ENCODE peak calls at places on chromosomes 1 and 21, in nine cellular contexts. W is cardiac fibroblast, L is WERI-Rb-1, I is WTC11, C is bronchial epithelial cell, T is OCI-LY7, S is breast epithelium, M is brain microvascular endothelial cell, B is right atrium auricular region. A is an unnamed sample.

GRCh38 chr1:25526753-25527152 is 16.7 kb upstream of the LDLRAP1 start:
- DNase-seq in W (no peak), L (no peak), I (no peak), C (peak; percentile 57), T (no peak), S (no peak), M (no peak), B (no peak), A (no peak)

GRCh38 chr1:104648269-104648691 is 898.6 kb downstream of the AMY1C start:
- DNase-seq in W (peak; percentile 4), L (peak; percentile 48), I (no peak), C (peak; percentile 6), T (peak; percentile 53), S (no peak), M (peak; percentile 5), B (no peak), A (peak; percentile 30)

GRCh38 chr1:51048021-51048420 is 54.0 kb upstream of the C1orf185 start:
- DNase-seq in W (no peak), L (no peak), I (no peak), C (no peak), T (no peak), S (no peak), M (no peak), B (no peak), A (no peak)

GRCh38 chr1:84883286-84883685 is 9.7 kb downstream of the LPAR3 start:
- DNase-seq in W (peak; percentile 55), L (no peak), I (no peak), C (peak; percentile 51), T (no peak), S (no peak), M (no peak), B (no peak), A (no peak)

GRCh38 chr1:109295712-109296415 is 10.9 kb downstream of the MYBPHL start:
- DNase-seq in W (no peak), L (peak; percentile 94), I (no peak), C (no peak), T (no peak), S (no peak), M (no peak), B (no peak), A (no peak)

GRCh38 chr1:168513656-168514404 is 30.0 kb downstream of the XCL2 start:
- DNase-seq in W (peak; percentile 11), L (no peak), I (no peak), C (no peak), T (no peak), S (no peak), M (no peak), B (no peak), A (no peak)

GRCh38 chr1:156931553-156931952 is 11.1 kb downstream of the LRRC71 start:
- DNase-seq in W (no peak), L (no peak), I (no peak), C (no peak), T (no peak), S (no peak), M (no peak), B (no peak), A (no peak)

GRCh38 chr1:245225267-245225666 is 70.5 kb downstream of the KIF26B start:
- DNase-seq in W (peak; percentile 19), L (no peak), I (no peak), C (no peak), T (no peak), S (no peak), M (peak; percentile 43), B (no peak), A (no peak)

GRCh38 chr1:233065655-233066054 is 115.2 kb downstream of the NTPCR start:
- DNase-seq in W (no peak), L (no peak), I (no peak), C (no peak), T (no peak), S (no peak), M (no peak), B (no peak), A (no peak)

GRCh38 chr1:184156521-184157395 is 105.2 kb downstream of the TSEN15 start:
- DNase-seq in W (no peak), L (no peak), I (peak; percentile 17), C (peak; percentile 18), T (no peak), S (no peak), M (no peak), B (no peak), A (no peak)

GRCh38 chr1:151267760-151268159 is 13.2 kb downstream of the PSMD4 start:
- DNase-seq in W (no peak), L (no peak), I (no peak), C (peak; percentile 85), T (no peak), S (no peak), M (no peak), B (no peak), A (no peak)

GRCh38 chr1:169109561-169110134 is 3.2 kb downstream of the ATP1B1 start:
- DNase-seq in W (peak; percentile 86), L (no peak), I (no peak), C (peak; percentile 86), T (peak; percentile 30), S (peak; percentile 58), M (peak; percentile 96), B (peak; percentile 87), A (no peak)

GRCh38 chr1:117512728-117513321 is 93.0 kb upstream of the TENT5C start:
- DNase-seq in W (peak; percentile 49), L (no peak), I (no peak), C (peak; percentile 29), T (peak; percentile 52), S (no peak), M (no peak), B (no peak), A (no peak)

DNA sequence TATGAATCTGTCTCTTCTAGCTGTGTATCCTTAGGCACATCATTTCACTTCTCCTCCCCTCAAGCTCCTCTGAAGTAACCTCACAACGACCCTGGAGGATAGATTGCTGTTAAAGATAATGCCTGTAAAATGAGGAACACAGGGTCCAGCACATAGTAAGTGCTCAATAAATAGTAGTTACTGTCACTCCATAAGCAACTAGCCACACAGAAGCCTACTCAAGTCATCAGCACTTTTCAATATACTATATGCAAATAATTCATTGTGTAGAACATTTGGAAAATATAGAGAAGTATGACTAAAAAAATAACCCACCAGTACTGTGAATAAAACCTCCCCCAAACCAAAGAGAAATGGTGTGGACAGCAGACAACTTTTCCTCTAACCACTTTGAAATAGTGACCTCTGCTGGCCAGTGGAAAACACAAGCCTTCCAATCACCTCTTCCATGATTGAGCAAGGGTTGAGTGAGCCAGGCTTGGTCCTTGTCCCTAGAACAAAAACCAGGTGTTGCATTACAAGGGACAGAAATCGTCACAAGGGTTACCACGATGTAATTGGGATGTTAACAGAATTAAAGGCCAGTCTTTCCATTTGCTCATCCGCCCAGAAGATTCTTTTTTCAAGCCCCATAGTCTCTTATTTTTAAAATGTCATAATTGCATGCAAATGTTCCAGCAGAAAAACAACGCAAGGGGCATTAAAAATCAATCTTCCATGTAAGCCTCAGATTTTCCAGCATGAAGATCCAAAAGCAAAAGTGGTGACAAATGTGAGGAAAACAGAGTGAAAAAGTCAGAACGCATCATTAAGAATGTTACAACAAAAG is 15.7 kb upstream of the GLIS1 start:
- DNase-seq in W (peak; percentile 85), L (peak; percentile 43), I (peak; percentile 64), C (peak; percentile 50), T (peak; percentile 47), S (no peak), M (peak; percentile 57), B (no peak), A (peak; percentile 49)
- TF ChIP-seq CTCF in W (peak; percentile 71), L (peak; percentile 67), I (peak; percentile 49), C (peak; percentile 67), T (peak; percentile 87), S (no peak), M (peak; percentile 85), B (peak; percentile 75), A (peak; percentile 68)

DNA sequence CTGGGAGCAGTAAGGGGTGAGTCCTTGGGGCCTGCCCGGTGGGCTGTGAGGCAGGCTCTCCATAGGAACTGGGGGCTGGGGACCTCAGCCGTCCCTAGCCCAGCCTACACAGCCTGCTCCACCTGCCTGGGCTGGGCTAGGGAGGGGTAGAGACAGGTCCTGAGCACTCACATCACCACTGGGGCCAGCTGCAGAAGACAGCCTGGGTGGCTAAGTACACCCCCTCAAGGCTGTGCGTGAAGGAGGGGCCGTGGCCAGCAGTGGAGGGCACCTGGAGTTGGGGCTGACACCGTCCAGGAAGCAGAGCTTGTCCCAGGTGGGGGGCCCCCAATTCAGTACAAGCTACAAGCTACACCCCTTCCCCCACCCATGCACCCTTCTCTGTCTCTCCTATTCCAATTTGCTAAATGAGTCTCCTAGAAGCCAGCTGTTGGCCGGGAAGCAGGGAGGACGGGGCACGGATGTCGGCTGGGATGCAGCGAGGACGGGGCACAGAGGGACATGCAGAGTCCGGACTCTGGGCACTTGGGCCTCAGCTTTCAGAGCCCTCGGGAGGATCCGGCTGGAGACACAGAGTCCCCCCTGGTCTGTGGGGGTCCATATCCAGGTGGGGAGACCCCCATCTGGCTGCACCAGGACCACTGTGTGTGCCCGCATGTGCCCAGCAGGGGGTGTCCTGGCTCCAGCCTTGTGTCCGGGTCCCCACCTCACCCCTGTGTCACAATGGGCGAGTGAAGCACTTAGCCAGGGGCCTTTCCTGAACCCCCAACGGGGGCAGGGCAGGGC is 1.8 kb downstream of the ISG15 start:
- DNase-seq in W (no peak), L (peak; percentile 61), I (peak; percentile 61), C (no peak), T (peak; percentile 48), S (no peak), M (no peak), B (no peak), A (peak; percentile 22)
- TF ChIP-seq CTCF in W (peak; percentile 37), L (peak; percentile 75), I (peak; percentile 10), C (peak; percentile 49), T (peak; percentile 60), S (no peak), M (peak; percentile 65), B (peak; percentile 45), A (peak; percentile 32)

GRCh38 chr1:52402860-52403240 is 1.4 kb downstream of the ORC1 start:
- DNase-seq in W (no peak), L (no peak), I (no peak), C (no peak), T (peak; percentile 14), S (no peak), M (no peak), B (no peak), A (peak; percentile 12)

GRCh38 chr1:52403566-52404115 is 582 bp downstream of the ORC1 start:
- DNase-seq in W (peak; percentile 89), L (peak; percentile 14), I (peak; percentile 51), C (peak; percentile 87), T (peak; percentile 80), S (no peak), M (peak; percentile 77), B (no peak), A (peak; percentile 64)

GRCh38 chr1:52404116-52404974 is at the start of the genes ORC1 and PRPF38A:
- DNase-seq in W (peak; percentile 98), L (peak; percentile 98), I (peak; percentile 98), C (peak; percentile 92), T (peak; percentile 100), S (peak; percentile 96), M (peak; percentile 97), B (peak; percentile 99), A (peak; percentile 95)

GRCh38 chr1:52400131-52400530 is 4.1 kb downstream of the ORC1 start:
- DNase-seq in W (peak; percentile 32), L (no peak), I (no peak), C (peak; percentile 67), T (no peak), S (no peak), M (no peak), B (no peak), A (no peak)

GRCh38 chr1:52404975-52405338 is 555 bp downstream of the PRPF38A start:
- DNase-seq in W (no peak), L (no peak), I (no peak), C (no peak), T (no peak), S (no peak), M (no peak), B (no peak), A (no peak)
- TF ChIP-seq CTCF in W (no peak), L (no peak), I (no peak), C (no peak), T (peak; percentile 8), S (no peak), M (no peak), B (no peak), A (no peak)

GRCh38 chr21:25350056-25350455 is 257.2 kb downstream of the MRPL39 start:
- DNase-seq in W (peak; percentile 76), L (peak; percentile 56), I (peak; percentile 71), C (no peak), T (no peak), S (no peak), M (peak; percentile 71), B (no peak), A (peak; percentile 23)
- TF ChIP-seq CTCF in W (peak; percentile 76), L (peak; percentile 71), I (peak; percentile 70), C (peak; percentile 5), T (peak; percentile 58), S (no peak), M (peak; percentile 86), B (no peak), A (peak; percentile 14)